ENCODE peak calls at places on chromosomes 11 and 22, in eight cellular contexts. E, I, M, S, K, B, J and H are unnamed samples.
A peak's percentile ranks its signal among the peaks of the same experiment; 100 is the strongest.

GRCh38 chr11:95134491-95134890 is 44.8 kb downstream of the ENDOD1 start:
- DNase-seq in E (no peak), I (peak; percentile 81), M (peak; percentile 29), S (no peak), K (peak; percentile 41), B (no peak), J (peak; percentile 44), H (peak; percentile 99)

GRCh38 chr11:130562549-130562948 is 114.1 kb downstream of the ADAMTS15 start:
- DNase-seq in E (no peak), I (no peak), M (no peak), S (no peak), K (no peak), B (no peak), J (no peak), H (no peak)

GRCh38 chr11:132037467-132037862 is 667.0 kb downstream of the NTM start:
- DNase-seq in E (no peak), I (no peak), M (no peak), S (no peak), K (no peak), B (no peak), J (no peak), H (peak; percentile 64)

GRCh38 chr11:15969281-15969680 is 387.1 kb downstream of the SOX6 start:
- DNase-seq in E (peak; percentile 25), I (peak; percentile 92), M (peak; percentile 53), S (no peak), K (peak; percentile 92), B (no peak), J (peak; percentile 83), H (peak; percentile 93)

GRCh38 chr11:35419713-35420333 is 465 bp upstream of the SLC1A2 start:
- DNase-seq in E (no peak), I (peak; percentile 17), M (peak; percentile 18), S (no peak), K (peak; percentile 29), B (no peak), J (no peak), H (no peak)

GRCh38 chr11:1229471-1230120 is 6.7 kb downstream of the MUC5B start:
- DNase-seq in E (no peak), I (no peak), M (peak; percentile 7), S (no peak), K (no peak), B (no peak), J (no peak), H (no peak)

GRCh38 chr11:4851033-4851432 is 2.0 kb upstream of the OR51S1 start:
- DNase-seq in E (no peak), I (no peak), M (no peak), S (no peak), K (peak; percentile 79), B (no peak), J (peak; percentile 23), H (no peak)

GRCh38 chr11:11211186-11211585 is 141.9 kb downstream of the CSNK2A3 start:
- DNase-seq in E (no peak), I (peak; percentile 7), M (no peak), S (no peak), K (no peak), B (no peak), J (no peak), H (peak; percentile 61)

GRCh38 chr11:61498767-61499341 is 9.7 kb upstream of the LRRC10B start:
- DNase-seq in E (no peak), I (no peak), M (no peak), S (no peak), K (no peak), B (no peak), J (no peak), H (no peak)

GRCh38 chr11:1304376-1304775 is 5.1 kb downstream of the TOLLIP start:
- DNase-seq in E (no peak), I (no peak), M (no peak), S (no peak), K (no peak), B (no peak), J (no peak), H (no peak)

GRCh38 chr11:34431979-34432378 is 6.8 kb upstream of the CAT start:
- DNase-seq in E (no peak), I (no peak), M (no peak), S (no peak), K (no peak), B (no peak), J (no peak), H (no peak)

GRCh38 chr11:67420646-67421420 is 5.4 kb downstream of the CARNS1 start:
- DNase-seq in E (no peak), I (peak; percentile 74), M (peak; percentile 97), S (peak; percentile 82), K (peak; percentile 95), B (peak; percentile 81), J (peak; percentile 90), H (peak; percentile 97)

GRCh38 chr11:67420147-67420645 is 4.7 kb downstream of the CARNS1 start:
- DNase-seq in E (no peak), I (no peak), M (no peak), S (no peak), K (no peak), B (no peak), J (no peak), H (no peak)

GRCh38 chr11:67418476-67419281 is 3.2 kb downstream of the CARNS1 start:
- DNase-seq in E (no peak), I (no peak), M (peak; percentile 60), S (no peak), K (no peak), B (no peak), J (no peak), H (no peak)

GRCh38 chr11:67421421-67422031 is 6.0 kb downstream of the CARNS1 start:
- DNase-seq in E (no peak), I (no peak), M (no peak), S (no peak), K (no peak), B (no peak), J (no peak), H (no peak)

DNA sequence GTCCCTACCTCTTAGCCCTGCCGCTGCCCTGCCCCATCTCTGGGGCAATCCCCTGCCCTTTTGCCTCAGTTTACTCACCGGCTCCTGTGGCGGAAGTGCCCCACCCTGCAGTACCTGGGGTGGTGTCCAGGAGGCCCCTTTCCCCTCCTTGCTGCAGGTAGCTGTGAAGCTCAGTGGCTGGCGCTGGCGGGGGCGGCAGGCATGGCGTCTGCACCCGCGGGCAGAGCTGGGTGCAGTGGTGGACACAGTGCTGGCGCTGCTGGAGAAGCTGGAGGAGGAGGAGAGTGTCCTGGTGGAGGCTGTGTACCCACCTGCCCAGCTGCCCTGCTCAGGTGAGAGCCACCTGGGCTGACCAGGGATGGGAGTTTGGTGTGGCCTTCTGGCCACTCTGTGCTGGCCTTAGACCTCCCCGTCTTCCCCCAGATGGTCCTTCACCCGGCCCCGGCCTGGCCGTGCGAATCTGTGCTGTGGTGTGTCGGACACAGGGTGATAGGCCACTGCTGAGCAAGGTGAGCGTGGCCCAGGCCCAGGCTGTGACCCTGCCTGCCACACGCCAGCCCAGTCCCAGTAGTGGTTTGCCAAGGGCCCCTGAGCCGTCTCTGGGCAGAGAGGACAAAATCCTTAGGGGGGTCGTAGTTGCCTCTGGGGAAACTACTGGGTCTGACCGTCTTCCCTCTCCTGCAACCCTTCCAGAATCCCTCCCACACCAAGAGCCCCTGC is 4.0 kb downstream of the CARNS1 start:
- DNase-seq in E (no peak), I (no peak), M (no peak), S (no peak), K (no peak), B (no peak), J (no peak), H (no peak)
- H3K4me3 ChIP-seq in E (no peak overlapping the region), I (no peak overlapping the region), M (peak overlapping the region; percentile 68), S (peak overlapping the region; percentile 6), K (no peak overlapping the region), B (no peak overlapping the region), J (no peak overlapping the region), H (no peak overlapping the region)

DNA sequence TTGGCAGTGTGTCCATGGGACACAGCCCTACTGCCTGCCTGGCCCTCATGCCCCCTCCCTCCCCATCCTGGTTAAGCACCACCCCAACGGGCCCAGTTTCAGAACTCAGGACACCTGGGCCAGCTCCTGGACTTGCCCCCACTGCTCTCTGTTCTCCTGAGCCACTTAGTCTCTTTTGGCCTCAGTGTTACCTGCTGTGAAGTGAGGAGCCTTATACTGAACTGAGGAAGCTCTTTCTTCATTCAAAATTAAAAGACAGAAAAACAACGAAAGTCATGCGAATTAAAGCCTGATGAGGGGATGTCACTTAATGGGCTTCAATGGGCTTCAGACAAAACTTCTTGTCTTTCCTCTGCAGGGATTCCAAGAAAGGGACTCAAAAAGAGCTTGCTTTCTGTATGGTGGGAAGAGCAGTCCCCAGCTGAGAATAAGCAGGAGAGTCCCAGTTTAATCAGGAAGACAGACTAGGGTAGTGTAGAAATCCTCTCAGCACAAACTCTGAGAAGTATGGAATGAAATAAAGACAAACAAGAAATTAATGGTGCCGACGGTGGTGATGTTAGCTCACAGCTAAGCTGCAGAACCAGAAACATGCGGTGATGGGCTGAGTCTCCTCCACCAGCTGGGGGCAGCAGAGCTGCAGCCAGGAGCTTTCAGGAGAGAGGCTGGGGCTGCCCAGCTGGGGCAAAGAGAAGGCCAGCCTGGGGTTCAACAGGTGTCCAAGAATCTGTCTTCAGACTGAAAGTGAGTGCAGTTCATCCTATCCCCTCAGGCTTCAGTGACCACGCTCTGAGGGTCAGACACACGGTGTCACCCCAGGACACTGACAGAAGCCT is 101.0 kb downstream of the GGTLC2 start:
- DNase-seq in E (no peak), I (peak; percentile 46), M (no peak), S (no peak), K (peak; percentile 45), B (no peak), J (no peak), H (peak; percentile 33)
- TF ChIP-seq CTCF in E (peak; percentile 80), I (peak; percentile 78), M (peak; percentile 23), S (no peak), K (peak; percentile 85), B (peak; percentile 31), J (peak; percentile 74), H (peak; percentile 72)

DNA sequence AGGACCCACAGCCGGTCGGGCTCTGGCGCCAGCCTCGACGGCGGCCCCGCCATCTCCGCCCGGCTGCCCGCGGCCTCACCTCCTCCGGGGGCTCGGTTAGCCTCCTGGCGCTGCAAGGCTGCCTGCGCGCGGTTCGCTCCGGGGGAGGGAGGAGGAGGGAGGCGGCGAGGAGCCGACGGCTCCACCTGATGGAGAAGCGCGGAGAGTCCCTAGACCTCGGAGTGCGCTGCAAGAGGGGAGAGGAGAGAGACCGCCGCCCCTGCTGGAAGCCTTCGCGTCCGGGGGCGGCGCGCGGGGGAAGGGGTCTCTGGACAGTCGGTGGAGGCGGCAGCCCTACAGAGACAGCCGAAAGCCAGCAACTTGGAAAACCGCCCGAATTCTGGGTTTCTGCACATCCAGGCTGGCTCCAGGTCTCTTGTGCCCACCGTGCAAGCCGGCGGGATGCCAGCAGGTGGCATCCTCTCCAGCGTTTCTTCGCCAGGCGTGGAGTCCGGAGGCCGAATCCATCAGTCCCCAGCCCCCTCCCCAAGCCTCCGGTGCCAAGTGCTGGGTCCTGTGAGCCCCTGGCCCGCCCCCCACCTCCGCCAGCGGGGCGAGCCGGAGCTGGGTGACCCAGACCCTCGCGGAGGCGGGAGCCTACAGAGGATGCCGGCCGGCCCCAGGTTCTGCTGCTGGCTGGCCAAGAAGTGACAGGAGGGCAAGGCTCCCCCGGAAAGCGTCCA is 2.9 kb upstream of the KIRREL3 start:
- DNase-seq in E (no peak), I (no peak), M (no peak), S (no peak), K (no peak), B (no peak), J (peak; percentile 62), H (peak; percentile 14)
- H3K4me3 ChIP-seq in E (peak overlapping the region; percentile 12), I (no peak overlapping the region), M (no peak overlapping the region), S (no peak overlapping the region), K (peak overlapping the region; percentile 3), B (no peak overlapping the region), J (peak overlapping the region; percentile 34), H (no peak overlapping the region)

DNA sequence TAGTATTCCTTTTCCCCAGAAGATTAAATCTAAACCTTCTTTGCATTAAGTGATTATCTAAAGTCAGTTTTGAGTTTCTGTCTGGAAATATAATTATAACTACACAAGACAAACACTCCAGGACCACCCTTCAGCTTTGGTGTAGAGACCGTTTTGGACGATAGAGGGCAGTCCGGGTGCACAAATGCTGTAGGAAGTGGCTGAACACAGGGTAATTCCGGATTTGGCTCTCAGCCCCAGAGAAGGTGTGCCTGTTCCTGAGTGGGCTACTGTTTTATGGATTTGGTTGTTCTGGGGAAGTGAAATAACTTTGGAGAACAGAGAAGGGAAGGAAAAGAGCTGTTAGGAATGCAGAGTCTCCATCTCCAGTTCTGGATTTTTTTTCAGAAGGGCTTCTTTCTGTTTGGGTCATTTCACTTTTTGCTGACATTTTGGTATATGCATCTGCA is 14.8 kb downstream of the EXT2 start:
- DNase-seq in E (no peak), I (peak; percentile 55), M (peak; percentile 30), S (no peak), K (peak; percentile 63), B (no peak), J (peak; percentile 49), H (peak; percentile 53)
- TF ChIP-seq CTCF in E (peak; percentile 90), I (peak; percentile 92), M (peak; percentile 76), S (peak; percentile 66), K (peak; percentile 89), B (peak; percentile 53), J (peak; percentile 85), H (peak; percentile 86)